ENCODE peak calls at places on chromosomes 6 and 20, in four cellular contexts. One of them, this sample, is unnamed.

GRCh38 chr6:142537612-142538478 is 236.0 kb downstream of the ADGRG6 start:
- DNase-seq in CD4-positive, alpha-beta T cell: no peak
- DNase-seq in heart right ventricle: no peak
- DNase-seq in endothelial cell: no peak
- DNase-seq in this sample: no peak

GRCh38 chr6:169160091-169160854 is 93.4 kb downstream of the THBS2 start:
- DNase-seq in endothelial cell: no peak
- DNase-seq in CD4-positive, alpha-beta T cell: no peak
- DNase-seq in heart right ventricle: no peak
- DNase-seq in this sample: no peak

GRCh38 chr6:1028744-1029143 is 283.2 kb upstream of the FOXQ1 start:
- DNase-seq in heart right ventricle: no peak
- DNase-seq in endothelial cell: no peak
- DNase-seq in CD4-positive, alpha-beta T cell: no peak
- DNase-seq in this sample: no peak

GRCh38 chr6:9657994-9658393 is 756.9 kb downstream of the TFAP2A start:
- DNase-seq in CD4-positive, alpha-beta T cell: no peak
- DNase-seq in heart right ventricle: no peak
- DNase-seq in endothelial cell: no peak
- DNase-seq in this sample: no peak

GRCh38 chr6:75755704-75756103 is 6.7 kb downstream of the MYO6 start:
- DNase-seq in CD4-positive, alpha-beta T cell: no peak
- DNase-seq in endothelial cell: no peak
- DNase-seq in heart right ventricle: no peak
- DNase-seq in this sample: no peak

GRCh38 chr6:144931172-144932035 is 646.3 kb downstream of the UTRN start:
- DNase-seq in CD4-positive, alpha-beta T cell: no peak
- DNase-seq in endothelial cell: peak; percentile 41
- DNase-seq in heart right ventricle: peak; percentile 8
- DNase-seq in this sample: no peak

GRCh38 chr20:61804896-61805295 is 260.8 kb downstream of the TAF4 start:
- DNase-seq in endothelial cell: no peak
- DNase-seq in CD4-positive, alpha-beta T cell: no peak
- DNase-seq in heart right ventricle: no peak
- DNase-seq in this sample: no peak

GRCh38 chr6:161922631-161923119 is 648.8 kb upstream of the AGPAT4 start:
- DNase-seq in endothelial cell: peak; percentile 59
- DNase-seq in heart right ventricle: peak; percentile 22
- DNase-seq in CD4-positive, alpha-beta T cell: no peak
- DNase-seq in this sample: no peak

GRCh38 chr6:73657201-73657600 is 3.4 kb upstream of the SLC17A5 start:
- DNase-seq in endothelial cell: no peak
- DNase-seq in CD4-positive, alpha-beta T cell: no peak
- DNase-seq in heart right ventricle: no peak
- DNase-seq in this sample: no peak

GRCh38 chr6:105539879-105540278 is 137.0 kb upstream of the PREP start:
- DNase-seq in endothelial cell: no peak
- DNase-seq in heart right ventricle: no peak
- DNase-seq in CD4-positive, alpha-beta T cell: no peak
- DNase-seq in this sample: no peak

DNA sequence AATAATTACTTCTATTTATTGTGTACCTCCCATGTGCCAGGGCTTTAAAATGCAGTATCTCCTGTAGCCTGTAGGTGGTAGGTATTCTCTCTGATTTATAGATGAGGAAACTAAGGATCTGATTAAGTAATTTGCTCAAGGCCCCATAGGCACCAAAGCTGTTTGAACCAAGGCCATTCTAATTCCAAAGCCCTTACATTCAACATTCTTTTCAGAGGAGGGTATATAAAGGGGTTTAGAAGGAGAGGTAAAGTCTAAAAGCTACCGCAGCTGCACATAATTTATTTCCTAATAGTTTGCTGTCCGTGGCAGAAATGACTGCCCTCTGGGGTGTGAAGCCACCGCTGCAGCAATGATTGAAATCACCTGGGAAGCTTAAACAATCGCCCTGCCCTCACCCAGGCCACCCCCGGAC is 95.0 kb upstream of the FAM8A1 start:
- DNase-seq in heart right ventricle: no peak
- DNase-seq in CD4-positive, alpha-beta T cell: no peak
- DNase-seq in endothelial cell: no peak
- DNase-seq in this sample: no peak
- TF ChIP-seq CTCF in heart right ventricle: no peak
- TF ChIP-seq CTCF in CD4-positive, alpha-beta T cell: peak; percentile 15
- TF ChIP-seq CTCF in endothelial cell: peak; percentile 55
- TF ChIP-seq CTCF in this sample: no peak

GRCh38 chr20:4765681-4766080 is 44.0 kb downstream of the PRND start:
- DNase-seq in CD4-positive, alpha-beta T cell: no peak
- DNase-seq in endothelial cell: no peak
- DNase-seq in heart right ventricle: no peak
- DNase-seq in this sample: no peak
- TF ChIP-seq CTCF in CD4-positive, alpha-beta T cell: no peak
- TF ChIP-seq CTCF in endothelial cell: no peak
- TF ChIP-seq CTCF in heart right ventricle: no peak
- TF ChIP-seq CTCF in this sample: no peak

GRCh38 chr20:1215386-1216170 is 10.3 kb upstream of the RAD21L1 start:
- DNase-seq in endothelial cell: no peak
- DNase-seq in CD4-positive, alpha-beta T cell: no peak
- DNase-seq in heart right ventricle: no peak
- DNase-seq in this sample: no peak
- TF ChIP-seq CTCF in endothelial cell: no peak
- TF ChIP-seq CTCF in CD4-positive, alpha-beta T cell: no peak
- TF ChIP-seq CTCF in heart right ventricle: no peak
- TF ChIP-seq CTCF in this sample: no peak

DNA sequence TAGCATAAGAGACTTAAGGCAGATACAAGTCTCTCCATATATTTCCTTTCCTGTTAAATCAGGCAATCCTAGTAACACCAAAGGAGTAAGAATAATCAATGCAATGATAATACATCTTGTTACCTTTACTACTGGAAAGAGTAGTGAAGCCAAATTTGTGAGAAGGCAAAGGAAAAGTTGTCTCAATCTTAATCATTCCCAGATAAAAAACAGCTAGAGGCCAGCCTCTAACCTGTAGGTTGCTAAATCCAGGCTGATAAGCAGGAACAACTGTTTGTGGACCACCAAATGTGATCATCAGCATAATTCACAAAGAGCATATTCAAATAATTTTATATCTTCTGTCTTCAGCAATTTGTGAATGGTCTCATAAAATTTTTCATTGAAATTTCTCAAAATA is 189.2 kb upstream of the ADGRB3 start:
- DNase-seq in CD4-positive, alpha-beta T cell: no peak
- DNase-seq in heart right ventricle: no peak
- DNase-seq in endothelial cell: no peak
- DNase-seq in this sample: no peak
- TF ChIP-seq CTCF in CD4-positive, alpha-beta T cell: no peak
- TF ChIP-seq CTCF in heart right ventricle: no peak
- TF ChIP-seq CTCF in endothelial cell: no peak
- TF ChIP-seq CTCF in this sample: no peak

GRCh38 chr6:15443119-15443518 is 197.2 kb downstream of the JARID2 start:
- DNase-seq in endothelial cell: no peak
- DNase-seq in heart right ventricle: no peak
- DNase-seq in CD4-positive, alpha-beta T cell: no peak
- DNase-seq in this sample: no peak
- TF ChIP-seq CTCF in endothelial cell: no peak
- TF ChIP-seq CTCF in heart right ventricle: no peak
- TF ChIP-seq CTCF in CD4-positive, alpha-beta T cell: no peak
- TF ChIP-seq CTCF in this sample: no peak

DNA sequence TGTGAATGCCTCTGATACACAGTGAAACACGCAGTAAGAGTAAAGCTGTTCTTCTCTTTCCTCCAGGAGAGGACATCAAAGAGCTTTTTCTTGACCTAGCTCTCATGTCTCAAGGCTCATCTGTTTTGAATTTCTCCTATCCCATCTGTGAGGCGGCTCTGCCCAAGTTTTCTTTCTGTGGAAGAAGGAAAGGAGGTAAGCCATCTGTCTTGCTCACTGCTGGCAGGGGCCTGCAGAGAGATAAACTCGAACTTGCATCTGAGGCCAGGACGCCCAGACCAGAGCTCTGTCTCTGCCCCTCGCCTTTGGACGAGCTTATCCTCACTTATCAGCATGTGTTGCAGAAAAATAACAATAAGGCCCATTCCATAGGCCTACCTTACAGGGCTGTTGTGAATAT is 37.7 kb downstream of the LY86 start:
- DNase-seq in heart right ventricle: no peak
- DNase-seq in endothelial cell: no peak
- DNase-seq in CD4-positive, alpha-beta T cell: no peak
- DNase-seq in this sample: no peak
- TF ChIP-seq CTCF in heart right ventricle: no peak
- TF ChIP-seq CTCF in endothelial cell: no peak
- TF ChIP-seq CTCF in CD4-positive, alpha-beta T cell: no peak
- TF ChIP-seq CTCF in this sample: no peak